ENCODE peak calls at places on chromosomes 2 and 18, in six cellular contexts. X is DMS 273 treated with DMSO at 0.1 percent for 48 hours; E is activated CD8-positive, alpha-beta T cell treated with anti-CD3 and anti-CD28 coated beads, Interleukin-2, amount 10 ng/mL, durations not matched to agents 7 days and 5 days; F is stimulated activated CD4-positive, alpha-beta T cell treated with anti-CD3 and anti-CD28 coated beads, Interleukin-15, amount 100 ng/mL, for 1 hour; V is A172; B is nucleus accumbens. I is an unnamed sample.

GRCh38 chr2:237319086-237319820 is 94.7 kb downstream of the COL6A3 start:
- DNase-seq in F (no peak), E (no peak), V (no peak), B (no peak), X (no peak), I (no peak)

GRCh38 chr2:120763931-120764330 is 28.3 kb downstream of the GLI2 start:
- DNase-seq in B (no peak), E (no peak), F (no peak), X (no peak), V (no peak), I (no peak)

GRCh38 chr2:207103132-207103531 is 62.6 kb downstream of the KLF7 start:
- DNase-seq in E (no peak), V (no peak), B (no peak), F (no peak), X (no peak), I (no peak)

GRCh38 chr18:8045890-8046289 is 478.8 kb downstream of the PTPRM start:
- DNase-seq in F (no peak), E (no peak), X (no peak), V (no peak), B (no peak), I (no peak)

GRCh38 chr18:25171334-25171733 is 180.6 kb downstream of the ZNF521 start:
- DNase-seq in B (no peak), X (no peak), V (no peak), F (no peak), E (no peak), I (no peak)

GRCh38 chr18:2686349-2686968 is 30.9 kb downstream of the SMCHD1 start:
- DNase-seq in X (no peak), E (no peak), F (no peak), V (no peak), B (no peak), I (no peak)

GRCh38 chr2:143574069-143574468 is 444.9 kb downstream of the ARHGAP15 start:
- DNase-seq in E (no peak), F (no peak), X (no peak), B (no peak), V (no peak), I (no peak)

GRCh38 chr2:105114551-105114950 is 76.7 kb downstream of the MRPS9 start:
- DNase-seq in F (no peak), X (peak; percentile 31), V (peak; percentile 85), B (no peak), E (no peak), I (no peak)

GRCh38 chr2:162490052-162490717 is 146.3 kb downstream of the GCA start:
- DNase-seq in B (no peak), X (no peak), V (peak; percentile 68), F (no peak), E (no peak), I (no peak)

GRCh38 chr2:202643012-202643858 is 8.5 kb downstream of the FAM117B start:
- DNase-seq in E (peak; percentile 51), B (no peak), V (no peak), X (no peak), F (no peak), I (no peak)

GRCh38 chr2:218954541-218955300 is 4.7 kb upstream of the CDK5R2 start:
- DNase-seq in E (no peak), X (no peak), F (no peak), B (peak; percentile 23), V (no peak), I (no peak)

GRCh38 chr2:216555274-216555673 is 56.6 kb downstream of the RPL37A start:
- DNase-seq in X (peak; percentile 79), F (no peak), E (no peak), B (peak; percentile 37), V (peak; percentile 78), I (peak; percentile 77)

GRCh38 chr2:215434447-215435260 is 1.2 kb downstream of the FN1 start:
- DNase-seq in X (no peak), B (no peak), F (no peak), E (no peak), V (no peak), I (no peak)

GRCh38 chr18:62435435-62436031 is 87.3 kb upstream of the ZCCHC2 start:
- DNase-seq in X (no peak), B (no peak), E (no peak), F (no peak), V (no peak), I (no peak)

GRCh38 chr2:23566236-23567142 is 181.5 kb downstream of the KLHL29 start:
- DNase-seq in V (peak; percentile 32), F (no peak), B (no peak), E (peak; percentile 62), X (no peak), I (peak; percentile 50)

GRCh38 chr2:70509565-70509964 is 44.1 kb downstream of the TGFA start:
- DNase-seq in V (no peak), E (no peak), X (peak; percentile 53), F (no peak), B (no peak), I (no peak)

GRCh38 chr18:24817150-24818068 is 357.0 kb downstream of the HRH4 start:
- DNase-seq in F (no peak), B (no peak), E (no peak), X (no peak), V (no peak), I (no peak)

GRCh38 chr2:48315847-48316194 is 214.1 kb upstream of the STON1 start:
- DNase-seq in E (peak; percentile 70), F (no peak), X (peak; percentile 41), V (peak; percentile 21), B (peak; percentile 45), I (peak; percentile 28)

GRCh38 chr2:34105015-34105767 is 506.1 kb upstream of the FAM98A start:
- DNase-seq in X (no peak), F (no peak), E (no peak), V (peak; percentile 79), B (no peak), I (no peak)

GRCh38 chr2:46360303-46360702 is 63.1 kb downstream of the EPAS1 start:
- DNase-seq in B (no peak), V (no peak), X (no peak), F (no peak), E (no peak), I (no peak)

GRCh38 chr2:203808041-203808750 is 59.4 kb upstream of the CTLA4 start:
- DNase-seq in X (no peak), E (no peak), F (no peak), B (no peak), V (peak; percentile 98), I (peak; percentile 75)

GRCh38 chr2:127676906-127677305 is 1.6 kb upstream of the LIMS2 start:
- DNase-seq in V (no peak), B (no peak), X (no peak), F (no peak), E (no peak), I (peak; percentile 10)

I was measured in testis.